ENCODE peak calls at places on chromosomes 13 and 19, in four cellular contexts. X is heart left ventricle; I is tibial artery; Y is CD8-positive, alpha-beta T cell. A is an unnamed sample. For H3K4me1, the result is how much of the 10 kb centered on the place peaks cover.

GRCh38 chr13:57553932-57554331 is 77.6 kb upstream of the PCDH17 start:
- DNase-seq in X (no peak), I (no peak), Y (no peak), A (no peak)

GRCh38 chr19:29643361-29643935 is 21.8 kb upstream of the PLEKHF1 start:
- DNase-seq in X (no peak), I (no peak), Y (no peak), A (no peak)

GRCh38 chr13:22063416-22064124 is 392.7 kb downstream of the FGF9 start:
- DNase-seq in X (no peak), I (no peak), Y (no peak), A (no peak)

GRCh38 chr19:23673132-23673531 is 13.9 kb downstream of the ZNF675 start:
- DNase-seq in X (no peak), I (no peak), Y (no peak), A (no peak)

GRCh38 chr13:101649490-101650126 is 197.1 kb downstream of the ITGBL1 start:
- DNase-seq in X (no peak), I (no peak), Y (no peak), A (no peak)

GRCh38 chr13:52862358-52863206 is 14.1 kb upstream of the PCDH8 start:
- DNase-seq in X (no peak), I (no peak), Y (no peak), A (no peak)

GRCh38 chr19:15249912-15250634 is 17.8 kb upstream of the EPHX3 start:
- DNase-seq in X (peak), I (peak), Y (no peak), A (no peak)

GRCh38 chr19:33241530-33242101 is 16.0 kb upstream of the SLC7A10 start:
- DNase-seq in X (no peak), I (no peak), Y (no peak), A (no peak)

GRCh38 chr19:45515081-45515624 is 7.9 kb downstream of the VASP start:
- DNase-seq in X (peak), I (no peak), Y (no peak), A (no peak)

GRCh38 chr13:82681535-82681934 is 1200.7 kb downstream of the SLITRK1 start:
- DNase-seq in X (no peak), I (no peak), Y (no peak), A (no peak)

GRCh38 chr13:21657538-21657937 is 13.3 kb upstream of the FGF9 start:
- DNase-seq in X (no peak), I (no peak), Y (no peak), A (no peak)

GRCh38 chr13:40175639-40176038 is 490.8 kb downstream of the FOXO1 start:
- DNase-seq in X (no peak), I (no peak), Y (no peak), A (no peak)

GRCh38 chr13:113906566-113906965 is 42.7 kb upstream of the GAS6 start:
- DNase-seq in X (no peak), I (peak), Y (no peak), A (no peak)

GRCh38 chr13:113905942-113906341 is 42.1 kb upstream of the GAS6 start:
- DNase-seq in X (no peak), I (no peak), Y (no peak), A (no peak)

GRCh38 chr13:113904411-113904810 is 40.5 kb upstream of the GAS6 start:
- DNase-seq in X (peak), I (peak), Y (no peak), A (peak)

GRCh38 chr13:113905018-113905417 is 41.1 kb upstream of the GAS6 start:
- DNase-seq in X (no peak), I (no peak), Y (no peak), A (no peak)

GRCh38 chr13:113907637-113908617 is 44.1 kb upstream of the GAS6 start:
- DNase-seq in X (no peak), I (peak), Y (no peak), A (no peak)
- H3K4me3 ChIP-seq in X (no peak), I (no peak), Y (no peak), A (no peak)

DNA sequence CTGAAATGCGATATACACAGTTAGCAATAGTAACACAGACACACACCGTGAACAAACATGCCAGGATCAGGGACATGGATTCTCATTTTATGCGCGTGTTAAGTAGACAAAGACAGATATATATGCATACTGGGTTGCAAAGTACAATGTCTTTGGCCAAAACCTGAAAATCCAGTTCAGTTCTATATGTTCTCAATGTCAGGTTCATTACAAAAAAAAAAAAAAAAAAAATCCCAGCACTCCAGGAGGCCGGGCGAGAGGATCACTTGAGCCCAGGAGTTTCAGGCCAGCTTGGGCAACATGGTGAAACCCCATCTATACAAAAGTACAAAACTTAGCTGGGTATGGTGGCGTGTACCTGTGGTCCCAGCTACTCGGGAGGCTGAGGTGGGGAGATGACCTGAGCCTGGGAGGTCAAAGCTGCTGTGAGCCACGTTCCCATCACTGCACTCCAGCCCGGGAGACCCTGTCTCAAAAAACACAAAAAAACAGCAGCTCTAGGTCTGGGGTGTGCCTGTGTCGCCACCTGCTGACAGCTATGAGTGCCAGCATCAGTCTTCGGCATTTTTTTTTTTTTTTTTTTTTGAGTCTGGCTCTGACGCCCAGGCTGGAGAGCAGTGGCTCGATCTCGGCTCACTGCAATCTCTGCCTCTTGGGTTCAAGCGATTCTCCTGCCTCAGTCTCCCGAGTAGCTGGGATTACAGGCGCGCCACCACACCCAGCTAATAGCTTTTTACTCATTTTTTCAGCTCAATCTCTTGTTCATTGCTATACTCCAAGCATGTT is 10.3 kb downstream of the AP2S1 start:
- DNase-seq in X (no peak), I (no peak), Y (no peak), A (peak)
- H3K27ac ChIP-seq in X (peak), I (peak), Y (no peak), A (no peak)

GRCh38 chr13:23792680-23793079 is 96.5 kb downstream of the MIPEP start:
- DNase-seq in X (no peak), I (no peak), Y (no peak), A (no peak)
- H3K4me1 ChIP-seq in X (under half), I (under half), Y (under half), A (under half)

GRCh38 chr19:51136333-51136732 is 5.8 kb upstream of the SIGLEC7 start:
- DNase-seq in X (no peak), I (peak), Y (no peak), A (no peak)
- H3K4me3 ChIP-seq in X (no peak), I (no peak), Y (no peak), A (no peak)

GRCh38 chr19:35135389-35135909 is 590 bp upstream of the LGI4 start:
- DNase-seq in X (peak), I (peak), Y (peak), A (peak)
- H3K27ac ChIP-seq in X (peak), I (peak), Y (no peak), A (no peak)

GRCh38 chr13:110323986-110324749 is 17.1 kb downstream of the COL4A2 start:
- DNase-seq in X (no peak), I (peak), Y (no peak), A (no peak)
- H3K4me1 ChIP-seq in X (half or more), I (half or more), Y (under half), A (under half)

GRCh38 chr19:3041302-3041701 is 12.2 kb upstream of the TLE2 start:
- DNase-seq in X (no peak), I (no peak), Y (no peak), A (no peak)

GRCh38 chr19:3045885-3046603 is 16.3 kb downstream of the TLE5 start:
- DNase-seq in X (no peak), I (no peak), Y (no peak), A (no peak)

GRCh38 chr19:3039641-3040077 is 10.6 kb upstream of the TLE2 start:
- DNase-seq in X (no peak), I (no peak), Y (no peak), A (no peak)

GRCh38 chr19:3041756-3042517 is 12.9 kb upstream of the TLE2 start:
- DNase-seq in X (no peak), I (no peak), Y (no peak), A (no peak)

DNA sequence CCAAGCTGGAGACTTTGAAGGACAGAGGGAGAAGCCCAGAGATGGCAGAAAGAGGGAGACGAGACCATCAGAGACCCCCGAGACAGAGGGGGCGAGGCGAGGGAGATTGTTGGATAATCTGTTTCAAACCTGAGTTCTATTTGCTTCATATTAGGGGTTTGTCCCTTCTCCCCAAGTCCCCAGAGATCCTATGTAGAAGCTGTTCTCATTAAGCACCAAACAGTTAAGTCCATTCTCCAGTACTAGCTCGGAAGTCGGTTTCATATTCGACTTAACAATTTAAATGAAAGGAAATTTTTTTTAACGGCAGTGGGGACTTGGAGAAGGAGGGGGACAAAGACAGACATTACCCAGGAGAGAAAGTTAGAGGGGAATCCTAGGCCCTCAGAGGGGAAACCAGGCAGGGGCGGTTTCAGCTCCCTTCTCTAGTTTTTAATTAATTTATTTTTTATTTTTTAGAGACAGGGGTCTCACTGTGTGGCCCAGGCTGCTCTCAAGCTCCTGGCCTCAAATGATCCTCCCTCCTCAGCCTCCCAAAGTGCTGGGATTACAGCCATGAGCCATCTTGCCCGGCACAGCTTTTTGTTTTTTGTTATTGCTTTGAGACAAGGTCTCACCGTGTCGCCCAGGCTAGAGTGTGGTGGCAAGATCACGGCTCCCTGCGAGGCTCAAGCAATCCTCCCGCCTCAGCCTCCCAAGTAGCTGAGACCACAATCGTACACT is 13.6 kb upstream of the TLE2 start:
- DNase-seq in X (no peak), I (no peak), Y (no peak), A (no peak)
- H3K4me3 ChIP-seq in X (no peak), I (no peak), Y (no peak), A (no peak)

A was measured in CD8-positive, alpha-beta memory T cell.